ENCODE peak calls at places on chromosomes 12 and 14, in ten cellular contexts. Y, M, V, A, Z, H, S, K, O and W are unnamed samples.

GRCh38 chr14:24971255-24971654 is 78.7 kb downstream of the STXBP6 start:
- DNase-seq in Y (no peak), M (no peak), V (no peak), A (no peak), Z (no peak), H (no peak), S (no peak), K (no peak), O (no peak), W (no peak)

GRCh38 chr14:66082009-66082408 is 404.2 kb upstream of the CCDC196 start:
- DNase-seq in Y (no peak), M (no peak), V (no peak), A (no peak), Z (no peak), H (no peak), S (no peak), K (no peak), O (no peak), W (no peak)

GRCh38 chr12:113515082-113515856 is 43.6 kb upstream of the LHX5 start:
- DNase-seq in Y (no peak), M (no peak), V (no peak), A (no peak), Z (no peak), H (no peak), S (no peak), K (no peak), O (no peak), W (no peak)

GRCh38 chr12:19012965-19013364 is 116.6 kb upstream of the PLEKHA5 start:
- DNase-seq in Y (no peak), M (no peak), V (no peak), A (no peak), Z (no peak), H (no peak), S (no peak), K (no peak), O (no peak), W (no peak)

GRCh38 chr14:91269076-91269991 is 24.8 kb upstream of the GPR68 start:
- DNase-seq in Y (no peak), M (no peak), V (no peak), A (no peak), Z (peak), H (no peak), S (no peak), K (no peak), O (no peak), W (no peak)

GRCh38 chr12:55931780-55932545 is 1.0 kb downstream of the DGKA start:
- DNase-seq in Y (no peak), M (peak), V (peak), A (peak), Z (peak), H (peak), S (peak), K (no peak), O (peak), W (no peak)

GRCh38 chr12:27616356-27617150 is 79.7 kb upstream of the REP15 start:
- DNase-seq in Y (no peak), M (no peak), V (no peak), A (no peak), Z (no peak), H (no peak), S (no peak), K (no peak), O (no peak), W (no peak)

GRCh38 chr12:124811633-124812032 is 52.0 kb downstream of the SCARB1 start:
- DNase-seq in Y (no peak), M (no peak), V (no peak), A (no peak), Z (no peak), H (no peak), S (no peak), K (no peak), O (no peak), W (no peak)

GRCh38 chr14:74573421-74574091 is 38.5 kb downstream of the LTBP2 start:
- DNase-seq in Y (no peak), M (no peak), V (no peak), A (no peak), Z (no peak), H (no peak), S (peak), K (peak), O (no peak), W (no peak)

GRCh38 chr12:14905269-14906004 is 19.8 kb upstream of the MGP start:
- DNase-seq in Y (no peak), M (no peak), V (no peak), A (no peak), Z (peak), H (no peak), S (no peak), K (peak), O (no peak), W (no peak)